ENCODE peak calls at places on chromosome 11, in nine cellular contexts. L, I, F, C, Q, U, R, B and X are unnamed samples.

GRCh38 chr11:90349741-90350140 is 126.9 kb upstream of the CHORDC1 start:
- DNase-seq in B (no peak), R (no peak), C (no peak), U (no peak), F (no peak), Q (no peak), I (no peak), L (no peak), X (no peak)

GRCh38 chr11:3604169-3604568 is 37.6 kb downstream of the ART5 start:
- DNase-seq in I (no peak), R (no peak), L (no peak), B (no peak), C (no peak), U (no peak), F (no peak), Q (no peak), X (no peak)

GRCh38 chr11:2759228-2760195 is 59.7 kb upstream of the KCNQ1OT1 start:
- DNase-seq in C (no peak), R (no peak), L (no peak), B (no peak), U (no peak), I (peak; percentile 23), F (no peak), Q (no peak), X (no peak)

GRCh38 chr11:12189543-12190235 is 79.3 kb downstream of the MICAL2 start:
- DNase-seq in F (no peak), Q (no peak), C (peak; percentile 98), B (peak; percentile 63), I (peak; percentile 78), U (no peak), L (no peak), R (no peak), X (no peak)

GRCh38 chr11:26558191-26558590 is 13.9 kb downstream of the MUC15 start:
- DNase-seq in Q (no peak), F (no peak), C (no peak), B (no peak), R (no peak), L (no peak), U (no peak), I (no peak), X (no peak)

GRCh38 chr11:117930668-117931330 is 1.6 kb upstream of the TMPRSS13 start:
- DNase-seq in U (no peak), I (no peak), B (no peak), F (no peak), R (no peak), L (no peak), Q (no peak), C (no peak), X (no peak)

GRCh38 chr11:44403587-44404322 is 93.8 kb upstream of the ALX4 start:
- DNase-seq in L (no peak), F (no peak), Q (no peak), B (no peak), R (no peak), U (no peak), C (no peak), I (no peak), X (no peak)

GRCh38 chr11:134125507-134125906 is 56.6 kb downstream of the JAM3 start:
- DNase-seq in L (no peak), U (no peak), F (no peak), C (no peak), B (no peak), Q (no peak), R (no peak), I (no peak), X (no peak)

GRCh38 chr11:130102457-130103249 is 33.0 kb downstream of the APLP2 start:
- DNase-seq in R (no peak), C (no peak), Q (no peak), I (peak; percentile 44), B (peak; percentile 82), L (no peak), F (no peak), U (no peak), X (no peak)

GRCh38 chr11:121426476-121427454 is 25.3 kb upstream of the SORL1 start:
- DNase-seq in B (no peak), F (peak; percentile 44), I (peak; percentile 3), Q (peak; percentile 10), C (no peak), R (no peak), L (peak; percentile 61), U (no peak), X (no peak)

GRCh38 chr11:76680517-76681425 is 10.2 kb upstream of the LRRC32 start:
- DNase-seq in R (peak; percentile 74), U (peak; percentile 73), I (peak; percentile 86), F (peak; percentile 44), Q (peak; percentile 58), C (peak; percentile 40), L (peak; percentile 79), B (peak; percentile 34), X (no peak)

GRCh38 chr11:47254381-47254780 is 3.4 kb upstream of the NR1H3 start:
- DNase-seq in R (no peak), U (no peak), C (no peak), I (peak; percentile 47), B (no peak), L (no peak), Q (no peak), F (no peak), X (no peak)

GRCh38 chr11:17413414-17414316 is 25.2 kb upstream of the KCNJ11 start:
- DNase-seq in F (no peak), L (no peak), B (no peak), R (no peak), I (peak; percentile 14), Q (no peak), C (no peak), U (no peak), X (no peak)

GRCh38 chr11:116879789-116880402 is 42.5 kb upstream of the APOA1 start:
- DNase-seq in Q (peak; percentile 62), U (peak; percentile 61), I (peak; percentile 84), C (peak; percentile 72), F (no peak), R (peak; percentile 83), B (peak; percentile 26), L (peak; percentile 75), X (peak; percentile 39)

GRCh38 chr11:31706357-31706756 is 104.8 kb downstream of the PAX6 start:
- DNase-seq in R (no peak), I (no peak), L (no peak), U (no peak), C (no peak), Q (no peak), F (no peak), B (no peak), X (no peak)

GRCh38 chr11:17803751-17804334 is 69.3 kb downstream of the KCNC1 start:
- DNase-seq in L (no peak), I (no peak), B (no peak), U (no peak), C (no peak), F (no peak), Q (no peak), R (no peak), X (no peak)

GRCh38 chr11:102610198-102610597 is 14.9 kb downstream of the MMP20 start:
- DNase-seq in Q (no peak), F (no peak), B (no peak), U (no peak), C (no peak), I (no peak), L (no peak), R (no peak), X (no peak)

GRCh38 chr11:85809881-85810280 is 1.1 kb downstream of the SYTL2 start:
- DNase-seq in Q (peak; percentile 41), I (no peak), R (peak; percentile 8), F (no peak), B (no peak), U (peak; percentile 32), C (no peak), L (peak; percentile 39), X (no peak)

GRCh38 chr11:70456921-70457532 is 58.7 kb downstream of the CTTN start:
- DNase-seq in Q (peak; percentile 34), C (no peak), U (peak; percentile 37), R (no peak), F (no peak), B (no peak), L (no peak), I (peak; percentile 65), X (no peak)

GRCh38 chr11:44968510-44968909 is 17.8 kb upstream of the TP53I11 start:
- DNase-seq in I (no peak), B (peak; percentile 78), Q (no peak), R (no peak), U (no peak), F (no peak), L (no peak), C (no peak), X (no peak)

GRCh38 chr11:32213223-32213622 is 122.3 kb downstream of the RCN1 start:
- DNase-seq in I (no peak), Q (peak; percentile 80), F (no peak), R (no peak), B (no peak), U (peak; percentile 41), C (peak; percentile 71), L (no peak), X (peak; percentile 97)

GRCh38 chr11:19777342-19778102 is 64.9 kb downstream of the NAV2 start:
- DNase-seq in B (no peak), L (no peak), I (peak; percentile 72), Q (peak; percentile 61), F (no peak), C (peak; percentile 56), U (peak; percentile 32), R (no peak), X (no peak)

GRCh38 chr11:84722583-84723108 is 904.5 kb downstream of the DLG2 start:
- DNase-seq in B (no peak), C (no peak), I (no peak), U (peak; percentile 12), R (no peak), L (peak; percentile 60), F (no peak), Q (no peak), X (no peak)

GRCh38 chr11:41826129-41826528 is 366.7 kb upstream of the LRRC4C start:
- DNase-seq in Q (no peak), I (no peak), L (no peak), C (no peak), R (no peak), U (no peak), B (no peak), F (no peak), X (no peak)